ENCODE peak calls at places on chromosome 1, in eight cellular contexts. Q is cardiac muscle cell, F is fibroblast of lung, B is astrocyte of the spinal cord, P is NB4, R is A549, G is GM23338, W is tibial artery. U is an unnamed sample.

GRCh38 chr1:77316006-77316405 is 34.2 kb downstream of the AK5 start:
- DNase-seq in B (peak; percentile 45), W (no peak), F (peak; percentile 7), P (no peak), R (no peak), G (peak; percentile 27), Q (no peak), U (no peak)

GRCh38 chr1:8589571-8589970 is 227.9 kb downstream of the RERE start:
- DNase-seq in F (no peak), P (no peak), R (no peak), B (no peak), Q (no peak), W (no peak), G (no peak), U (no peak)

GRCh38 chr1:6016191-6016865 is 24.1 kb upstream of the NPHP4 start:
- DNase-seq in Q (peak; percentile 47), F (no peak), B (peak; percentile 43), G (no peak), R (no peak), W (no peak), P (no peak), U (no peak)

GRCh38 chr1:168772428-168772827 is 43.4 kb upstream of the DPT start:
- DNase-seq in B (no peak), P (no peak), G (no peak), W (no peak), Q (no peak), R (no peak), F (peak; percentile 25), U (no peak)

GRCh38 chr1:35049116-35049515 is 17.4 kb upstream of the ZMYM6 start:
- DNase-seq in P (no peak), F (no peak), Q (peak; percentile 40), B (peak; percentile 3), W (no peak), R (no peak), G (peak; percentile 34), U (no peak)

GRCh38 chr1:184021666-184022198 is 15.8 kb downstream of the COLGALT2 start:
- DNase-seq in B (no peak), P (no peak), G (no peak), R (no peak), F (no peak), W (no peak), Q (peak; percentile 52), U (no peak)

GRCh38 chr1:75725861-75726361 is 1.4 kb downstream of the ACADM start:
- DNase-seq in F (peak; percentile 1), P (peak; percentile 26), W (no peak), R (no peak), G (peak; percentile 30), Q (no peak), B (no peak), U (no peak)

GRCh38 chr1:153963850-153964331 is 554 bp upstream of the SLC39A1 start:
- DNase-seq in G (peak; percentile 95), Q (peak; percentile 38), B (peak; percentile 47), R (peak; percentile 78), P (no peak), F (no peak), W (no peak), U (no peak)

GRCh38 chr1:23168079-23168461 is 586 bp downstream of the LUZP1 start:
- DNase-seq in W (no peak), Q (no peak), F (no peak), B (no peak), G (no peak), R (no peak), P (peak; percentile 59), U (no peak)

GRCh38 chr1:169483500-169483966 is 2.2 kb downstream of the SLC19A2 start:
- DNase-seq in Q (peak; percentile 49), R (no peak), F (peak; percentile 89), P (no peak), W (peak; percentile 53), G (no peak), B (peak; percentile 44), U (no peak)

GRCh38 chr1:26034504-26035202 is 11.3 kb downstream of the SLC30A2 start:
- DNase-seq in G (peak; percentile 37), F (no peak), P (no peak), B (no peak), R (no peak), Q (no peak), W (no peak), U (no peak)

GRCh38 chr1:183255073-183255472 is 69.0 kb downstream of the LAMC2 start:
- DNase-seq in G (no peak), F (no peak), R (no peak), W (no peak), Q (no peak), B (no peak), P (no peak), U (no peak)

GRCh38 chr1:47230692-47231313 is 1.2 kb downstream of the TAL1 start:
- DNase-seq in F (no peak), G (peak; percentile 73), R (no peak), W (no peak), Q (peak; percentile 22), B (no peak), P (no peak), U (no peak)
- H3K4me3 ChIP-seq in F (no peak overlapping the region), G (peak overlapping the region; percentile 53), R (peak overlapping the region; percentile 49), W (peak overlapping the region; percentile 28), Q (no peak overlapping the region), B (no peak overlapping the region), P (no peak overlapping the region), U (no peak overlapping the region)

GRCh38 chr1:85027242-85027983 is 20.9 kb downstream of the MCOLN3 start:
- DNase-seq in G (peak; percentile 30), R (peak; percentile 11), B (no peak), Q (peak; percentile 60), F (peak; percentile 24), W (no peak), P (no peak), U (no peak)
- TF ChIP-seq CTCF in G (no peak), R (peak; percentile 24), B (no peak), Q (peak; percentile 27), F (no peak), W (peak; percentile 32), P (no peak), U (no peak)

GRCh38 chr1:230261918-230262650 is 164.0 kb downstream of the PGBD5 start:
- DNase-seq in G (no peak), P (no peak), B (no peak), F (no peak), R (no peak), Q (no peak), W (no peak), U (no peak)
- H3K4me3 ChIP-seq in G (no peak overlapping the region), P (no peak overlapping the region), B (no peak overlapping the region), F (no peak overlapping the region), R (no peak overlapping the region), Q (no peak overlapping the region), W (no peak overlapping the region), U (no peak overlapping the region)

GRCh38 chr1:223704921-223705878 is 7.1 kb upstream of the CAPN2 start:
- DNase-seq in F (peak; percentile 63), Q (peak; percentile 87), W (no peak), P (peak; percentile 37), G (no peak), B (peak; percentile 84), R (peak; percentile 61), U (no peak)
- TF ChIP-seq CTCF in F (no peak), Q (no peak), W (no peak), P (no peak), G (no peak), B (no peak), R (no peak), U (no peak)

GRCh38 chr1:165371588-165372235 is 15.2 kb upstream of the LMX1A start:
- DNase-seq in P (no peak), B (no peak), F (no peak), Q (peak; percentile 38), G (no peak), W (no peak), R (no peak), U (no peak)

GRCh38 chr1:165375623-165376022 is 19.1 kb upstream of the LMX1A start:
- DNase-seq in W (no peak), B (no peak), F (no peak), R (no peak), Q (no peak), P (no peak), G (peak; percentile 33), U (no peak)

GRCh38 chr1:165381745-165382530 is 25.4 kb upstream of the LMX1A start:
- DNase-seq in W (no peak), G (no peak), P (peak; percentile 6), B (no peak), R (no peak), Q (no peak), F (no peak), U (no peak)

GRCh38 chr1:165376041-165376810 is 19.7 kb upstream of the LMX1A start:
- DNase-seq in W (peak; percentile 89), B (peak; percentile 77), G (peak; percentile 95), R (no peak), Q (peak; percentile 97), F (peak; percentile 85), P (peak; percentile 40), U (no peak)

GRCh38 chr1:165376811-165377153 is 20.3 kb upstream of the LMX1A start:
- DNase-seq in W (no peak), P (no peak), G (no peak), F (no peak), Q (no peak), B (no peak), R (no peak), U (no peak)
- H3K4me3 ChIP-seq in W (peak overlapping the region; percentile 38), P (no peak overlapping the region), G (peak overlapping the region; percentile 75), F (no peak overlapping the region), Q (no peak overlapping the region), B (peak overlapping the region; percentile 18), R (no peak overlapping the region), U (peak overlapping the region; percentile 31)

GRCh38 chr1:192363177-192363576 is 46.4 kb downstream of the RGS21 start:
- DNase-seq in B (no peak), W (no peak), P (no peak), G (peak; percentile 18), F (no peak), R (peak; percentile 4), Q (no peak), U (no peak)
- TF ChIP-seq CTCF in B (no peak), W (no peak), P (no peak), G (peak; percentile 38), F (no peak), R (no peak), Q (no peak), U (peak; percentile 16)

DNA sequence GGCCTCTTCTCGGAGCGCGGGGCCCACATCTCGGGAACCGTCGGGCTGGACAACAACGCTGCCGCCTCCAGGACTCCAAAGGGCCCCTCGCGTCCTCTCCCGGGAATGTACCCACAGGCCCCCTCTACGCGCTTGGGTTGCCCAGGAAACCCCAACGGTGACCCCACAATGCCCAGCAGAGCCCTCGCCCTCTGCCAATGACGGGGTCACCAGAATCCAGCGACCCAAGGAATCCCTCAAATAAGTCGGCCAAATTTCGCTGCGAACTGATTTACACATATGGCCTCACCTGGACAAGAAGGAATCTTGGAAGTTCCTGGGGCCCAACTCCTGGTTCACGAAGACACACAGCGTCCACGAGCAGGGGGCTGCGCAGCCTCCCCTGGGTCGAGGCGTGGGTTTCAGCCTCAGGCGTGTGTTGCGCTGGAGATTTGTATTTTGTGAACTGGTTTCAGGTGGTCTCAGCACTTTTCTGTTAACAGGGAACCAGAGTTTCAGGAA is 78.1 kb downstream of the DESI2 start:
- DNase-seq in G (peak; percentile 65), R (no peak), F (no peak), Q (no peak), B (no peak), W (no peak), P (no peak), U (no peak)
- H3K4me3 ChIP-seq in G (peak overlapping the region; percentile 60), R (peak overlapping the region; percentile 43), F (no peak overlapping the region), Q (peak overlapping the region; percentile 25), B (no peak overlapping the region), W (peak overlapping the region; percentile 56), P (no peak overlapping the region), U (peak overlapping the region; percentile 57)